ENCODE peak calls at places on chromosomes 3 and 15, in eight cellular contexts. D is neuronal stem cell; M is foreskin melanocyte; Y is frontal cortex; T is glutamatergic neuron; I is T47D; Z is germinal center; A is activated CD4-positive, alpha-beta memory T cell treated with anti-CD3 and anti-CD28 coated beads for 36 hours. U is an unnamed sample.

GRCh38 chr3:23590424-23590823 is 215.3 kb upstream of the UBE2E1 start:
- DNase-seq in T (no peak), A (no peak), Y (no peak), Z (no peak), D (no peak), M (no peak), I (no peak), U (no peak)

GRCh38 chr15:58873267-58873666 is 60.2 kb downstream of the SLTM start:
- DNase-seq in I (no peak), Y (no peak), D (no peak), M (no peak), T (no peak), Z (no peak), A (no peak), U (peak; percentile 44)

GRCh38 chr3:99413504-99413903 is 224.9 kb upstream of the COL8A1 start:
- DNase-seq in A (no peak), Z (no peak), Y (no peak), I (no peak), T (no peak), D (no peak), M (peak; percentile 24), U (peak; percentile 73)

GRCh38 chr3:38029400-38030125 is at the start of gene PLCD1:
- DNase-seq in T (peak; percentile 72), Z (peak; percentile 44), Y (peak; percentile 90), I (no peak), D (peak; percentile 81), A (peak; percentile 61), M (peak; percentile 37), U (peak; percentile 38)

GRCh38 chr3:42051384-42052131 is 39.6 kb upstream of the TRAK1 start:
- DNase-seq in M (no peak), Y (no peak), I (no peak), A (peak; percentile 11), D (no peak), T (no peak), Z (no peak), U (peak; percentile 34)

GRCh38 chr15:43977072-43977884 is 150.5 kb downstream of the WDR76 start:
- DNase-seq in T (no peak), D (no peak), Z (no peak), M (no peak), A (peak; percentile 83), Y (no peak), I (no peak), U (no peak)

GRCh38 chr3:126951561-126951960 is 31.4 kb upstream of the PLXNA1 start:
- DNase-seq in M (no peak), Y (no peak), A (no peak), D (no peak), Z (no peak), T (peak; percentile 3), I (no peak), U (no peak)

GRCh38 chr3:94799420-94800060 is 736.7 kb downstream of the NSUN3 start:
- DNase-seq in T (no peak), M (no peak), Y (no peak), Z (no peak), D (no peak), I (no peak), A (no peak), U (no peak)

GRCh38 chr3:157190242-157190876 is 30.4 kb upstream of the CCNL1 start:
- DNase-seq in T (no peak), A (no peak), Z (no peak), M (no peak), I (no peak), Y (no peak), D (no peak), U (no peak)

GRCh38 chr3:76505202-76505875 is 534.6 kb upstream of the ROBO2 start:
- DNase-seq in T (no peak), M (no peak), A (no peak), D (no peak), Y (no peak), I (no peak), Z (no peak), U (peak; percentile 2)